ENCODE peak calls at places on chromosome 16, in eight cellular contexts. R, B, S, J, P, Y, O and U are unnamed samples.

GRCh38 chr16:79334127-79334526 is 266.4 kb downstream of the MAF start:
- DNase-seq in R (no peak), B (peak; percentile 18), S (peak; percentile 4), J (no peak), P (no peak), Y (no peak), O (no peak), U (no peak)

GRCh38 chr16:19804538-19805323 is 79.9 kb downstream of the GPRC5B start:
- DNase-seq in R (peak; percentile 67), B (peak; percentile 82), S (no peak), J (peak; percentile 90), P (peak; percentile 88), Y (peak; percentile 59), O (peak; percentile 42), U (no peak)

GRCh38 chr16:74071996-74072559 is 224.5 kb upstream of the PSMD7 start:
- DNase-seq in R (no peak), B (no peak), S (no peak), J (no peak), P (no peak), Y (no peak), O (no peak), U (no peak)

GRCh38 chr16:14473488-14473887 is 156.6 kb downstream of the PARN start:
- DNase-seq in R (no peak), B (no peak), S (no peak), J (no peak), P (no peak), Y (no peak), O (no peak), U (no peak)

GRCh38 chr16:49552273-49552928 is 178.8 kb downstream of the C16orf78 start:
- DNase-seq in R (no peak), B (no peak), S (no peak), J (no peak), P (no peak), Y (no peak), O (no peak), U (no peak)

GRCh38 chr16:73036074-73036826 is 11.7 kb downstream of the ZFHX3 start:
- DNase-seq in R (no peak), B (no peak), S (no peak), J (no peak), P (peak; percentile 76), Y (no peak), O (no peak), U (peak; percentile 66)

GRCh38 chr16:80231888-80232287 is 308.9 kb upstream of the DYNLRB2 start:
- DNase-seq in R (no peak), B (no peak), S (no peak), J (no peak), P (no peak), Y (no peak), O (peak; percentile 91), U (no peak)

GRCh38 chr16:72291121-72291520 is 119.2 kb upstream of the PMFBP1 start:
- DNase-seq in R (no peak), B (no peak), S (peak; percentile 6), J (no peak), P (no peak), Y (no peak), O (no peak), U (no peak)

GRCh38 chr16:48558269-48558915 is 51.6 kb downstream of the N4BP1 start:
- DNase-seq in R (no peak), B (no peak), S (no peak), J (no peak), P (no peak), Y (no peak), O (no peak), U (no peak)

GRCh38 chr16:4461250-4462085 is 13.0 kb downstream of the NMRAL1 start:
- DNase-seq in R (no peak), B (no peak), S (no peak), J (no peak), P (no peak), Y (no peak), O (no peak), U (no peak)

GRCh38 chr16:71945616-71946015 is 50.3 kb downstream of the IST1 start:
- DNase-seq in R (no peak), B (no peak), S (no peak), J (no peak), P (no peak), Y (no peak), O (no peak), U (no peak)

GRCh38 chr16:70267516-70267915 is 15.8 kb upstream of the EXOSC6 start:
- DNase-seq in R (no peak), B (no peak), S (peak; percentile 66), J (no peak), P (no peak), Y (no peak), O (no peak), U (no peak)

GRCh38 chr16:48383877-48384304 is 1.3 kb downstream of the SIAH1 start:
- DNase-seq in R (no peak), B (peak; percentile 26), S (no peak), J (no peak), P (no peak), Y (no peak), O (peak; percentile 35), U (no peak)

GRCh38 chr16:50881953-50882352 is 140.1 kb downstream of the CYLD start:
- DNase-seq in R (no peak), B (no peak), S (no peak), J (no peak), P (no peak), Y (peak; percentile 59), O (no peak), U (no peak)

GRCh38 chr16:50880926-50881325 is 139.0 kb downstream of the CYLD start:
- DNase-seq in R (no peak), B (no peak), S (no peak), J (no peak), P (no peak), Y (peak; percentile 56), O (no peak), U (no peak)

GRCh38 chr16:50881331-50881830 is 139.5 kb downstream of the CYLD start:
- DNase-seq in R (no peak), B (no peak), S (no peak), J (no peak), P (peak; percentile 47), Y (peak; percentile 48), O (no peak), U (no peak)

GRCh38 chr16:50887500-50887899 is 145.6 kb downstream of the CYLD start:
- DNase-seq in R (no peak), B (no peak), S (no peak), J (no peak), P (no peak), Y (peak; percentile 65), O (no peak), U (no peak)

DNA sequence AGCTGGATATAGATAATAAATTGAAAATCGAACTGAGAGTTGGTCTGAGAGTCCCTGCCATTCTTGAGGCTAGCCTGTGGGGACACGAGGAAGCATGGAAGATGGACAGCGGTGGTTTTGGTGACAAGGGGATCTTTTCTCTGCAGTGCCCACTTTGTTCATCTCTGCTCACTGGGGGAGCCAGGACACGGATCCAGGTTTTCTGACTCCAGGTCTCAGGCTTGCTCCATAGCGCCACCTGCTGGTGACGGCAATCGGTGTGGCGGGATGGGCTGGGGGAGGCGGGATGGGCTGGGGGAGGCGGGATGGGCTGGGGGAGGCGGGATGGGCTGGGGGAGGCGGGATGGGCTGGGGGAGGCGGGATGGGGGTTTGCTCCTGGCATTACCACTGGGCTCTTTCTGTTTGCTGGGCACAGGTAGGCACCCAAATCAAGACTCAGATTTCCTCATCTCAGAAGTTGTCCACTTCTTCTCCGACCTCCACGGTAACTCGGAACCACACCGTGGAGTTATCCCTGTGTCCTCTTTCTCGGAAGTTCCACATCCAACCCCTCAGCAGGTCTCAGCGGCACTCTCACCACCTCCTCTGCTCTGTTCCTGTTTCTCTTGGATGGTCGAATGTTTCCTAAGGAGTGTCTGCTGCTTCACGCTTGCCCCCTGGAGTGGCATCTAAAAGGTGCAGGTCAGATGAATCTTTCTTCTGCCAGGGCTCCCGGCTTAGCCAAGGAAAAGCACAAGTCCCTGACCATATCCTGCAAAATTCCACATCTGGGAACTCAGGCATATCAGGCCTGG is 142.4 kb downstream of the CYLD start:
- DNase-seq in R (no peak), B (no peak), S (no peak), J (no peak), P (no peak), Y (peak; percentile 82), O (no peak), U (no peak)
- TF ChIP-seq CTCF in R (no peak), B (no peak), S (no peak), J (no peak), P (peak; percentile 33), Y (no peak), O (peak; percentile 37), U (no peak)

DNA sequence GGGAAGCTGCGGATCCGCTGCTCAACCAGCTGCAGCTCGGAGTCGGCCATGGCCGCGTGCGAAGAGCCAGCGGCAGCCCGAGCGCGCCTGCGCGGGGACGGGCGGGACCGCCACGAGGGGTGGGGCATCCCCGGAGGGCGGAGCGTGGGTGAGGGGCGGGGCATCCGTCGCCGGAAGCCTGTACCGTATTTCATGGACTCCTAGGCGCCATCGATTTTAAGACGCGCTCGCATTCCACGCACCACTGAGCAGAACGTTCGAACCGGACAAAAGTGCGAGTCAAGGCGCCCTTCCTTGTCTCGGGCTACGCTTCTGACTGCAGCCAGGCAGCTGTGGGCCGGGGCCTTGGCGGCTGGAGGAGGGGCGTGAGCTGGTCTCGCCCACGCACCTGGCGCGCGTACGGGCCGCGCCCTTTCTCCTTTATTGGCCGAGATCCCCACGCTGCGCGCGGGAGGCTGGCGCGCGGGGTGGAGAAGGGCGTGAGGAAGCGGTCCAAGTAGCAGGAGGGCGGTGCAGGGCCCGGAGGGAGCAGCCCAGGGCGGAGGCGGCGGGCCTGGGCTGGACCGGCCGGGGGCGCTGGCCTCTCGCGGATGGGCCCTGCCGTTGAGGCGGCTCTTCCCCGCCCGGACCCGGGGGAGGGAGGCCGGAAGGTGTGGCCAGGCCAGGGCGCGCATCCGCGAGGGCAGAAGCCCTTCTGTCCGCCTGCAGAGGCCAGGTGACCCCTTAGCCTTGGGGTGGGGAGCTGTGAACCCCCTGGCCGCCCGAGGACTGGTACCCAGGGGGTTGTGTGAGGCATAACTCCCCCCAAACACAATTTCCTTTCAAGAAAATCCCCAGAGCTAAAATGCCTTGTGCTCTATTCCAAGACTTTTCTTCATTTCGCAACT is at the start of gene APRT:
- DNase-seq in R (peak; percentile 90), B (peak; percentile 97), S (peak; percentile 78), J (peak; percentile 94), P (peak; percentile 98), Y (peak; percentile 99), O (peak; percentile 83), U (peak; percentile 96)
- TF ChIP-seq CTCF in R (no peak), B (peak; percentile 15), S (peak; percentile 33), J (peak; percentile 62), P (peak; percentile 4), Y (peak; percentile 54), O (peak; percentile 57), U (no peak)

DNA sequence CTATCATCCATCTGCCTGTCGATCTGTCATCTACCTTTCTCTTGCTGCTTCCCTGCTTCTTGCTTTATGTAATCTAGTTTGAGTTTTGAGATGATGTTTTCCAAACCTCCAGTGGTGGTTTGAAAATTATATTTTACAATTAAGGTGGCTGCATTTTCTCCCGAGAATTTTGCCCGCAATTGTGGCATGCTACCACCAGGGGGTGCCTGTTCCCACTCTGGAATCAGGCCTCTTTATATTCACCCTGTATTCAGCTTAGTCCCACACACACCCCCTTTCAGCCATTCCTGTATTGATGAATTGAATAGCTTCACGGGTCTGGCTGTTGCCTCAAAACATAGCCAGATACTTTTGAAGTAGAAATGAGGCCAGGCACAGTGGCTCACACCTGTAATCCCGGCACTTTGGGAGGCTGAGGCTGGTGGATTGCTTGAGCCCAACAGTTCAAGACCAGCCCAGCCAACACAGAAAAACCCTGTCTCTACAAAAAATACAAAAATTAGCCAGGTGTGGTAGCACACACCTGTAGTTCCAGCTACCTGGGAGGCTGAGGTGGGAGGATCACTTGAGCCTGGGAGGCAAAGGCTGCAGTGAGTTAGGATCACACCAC is 3.2 kb downstream of the PRSS22 start:
- DNase-seq in R (no peak), B (no peak), S (no peak), J (no peak), P (no peak), Y (no peak), O (no peak), U (no peak)
- TF ChIP-seq CTCF in R (no peak), B (peak; percentile 50), S (peak; percentile 42), J (peak; percentile 19), P (no peak), Y (peak; percentile 39), O (peak; percentile 67), U (peak; percentile 83)

GRCh38 chr16:87086575-87086974 is 230.6 kb downstream of the C16orf95 start:
- DNase-seq in R (no peak), B (no peak), S (no peak), J (no peak), P (no peak), Y (no peak), O (no peak), U (no peak)
- TF ChIP-seq CTCF in R (no peak), B (no peak), S (no peak), J (no peak), P (no peak), Y (no peak), O (no peak), U (no peak)